ENCODE peak calls at places on chromosomes 4 and X, in seven cellular contexts. E is endodermal cell; B is BJ; P is heart right ventricle; O is endothelial cell of umbilical vein; W is Caco-2; Y is CD8-positive, alpha-beta T cell. S is an unnamed sample. For H3K36me3, the result is how much of the 10 kb centered on the place peaks cover.

GRCh38 chrX:119266364-119266995 is 30.4 kb downstream of the PGRMC1 start:
- DNase-seq in E (peak), B (no peak), Y (no peak), O (peak), P (peak), W (peak), S (peak)

GRCh38 chrX:49186125-49187027 is at the start of gene PRICKLE3:
- DNase-seq in O (peak), Y (peak), B (no peak), P (peak), E (peak), W (peak), S (peak)

GRCh38 chrX:9153299-9153698 is 119.4 kb upstream of the FAM9B start:
- DNase-seq in W (no peak), O (peak), B (no peak), E (no peak), P (no peak), Y (no peak), S (no peak)

GRCh38 chr4:8726344-8726851 is 133.8 kb downstream of the CPZ start:
- DNase-seq in Y (no peak), O (no peak), B (no peak), W (no peak), P (no peak), E (peak), S (peak)

GRCh38 chr4:40423735-40424134 is 88.6 kb downstream of the CHRNA9 start:
- DNase-seq in P (no peak), W (no peak), E (no peak), B (peak), O (no peak), Y (no peak), S (no peak)

GRCh38 chr4:8403173-8403753 is 37.3 kb downstream of the ACOX3 start:
- DNase-seq in O (peak), P (peak), Y (peak), B (no peak), E (peak), W (peak), S (peak)

GRCh38 chr4:30294295-30294694 is 425.9 kb upstream of the PCDH7 start:
- DNase-seq in E (no peak), O (no peak), Y (no peak), W (no peak), P (no peak), B (no peak), S (no peak)

GRCh38 chr4:153467154-153467896 is 1.2 kb downstream of the TMEM131L start:
- DNase-seq in O (peak), B (no peak), Y (no peak), W (peak), P (peak), E (peak), S (peak)

GRCh38 chr4:181308476-181309170 is 934.6 kb upstream of the TENM3 start:
- DNase-seq in E (no peak), B (no peak), Y (no peak), P (no peak), W (no peak), O (no peak), S (no peak)

GRCh38 chr4:72319596-72319995 is 249.4 kb downstream of the ADAMTS3 start:
- DNase-seq in W (no peak), O (peak), B (peak), P (no peak), E (no peak), Y (no peak), S (no peak)

GRCh38 chr4:88599298-88599697 is 7.0 kb downstream of the HERC3 start:
- DNase-seq in Y (no peak), B (no peak), O (peak), W (no peak), E (no peak), P (no peak), S (no peak)

GRCh38 chr4:68256284-68256683 is 10.8 kb upstream of the TMPRSS11B start:
- DNase-seq in B (no peak), E (peak), W (no peak), Y (no peak), P (no peak), O (no peak), S (no peak)

GRCh38 chr4:119498520-119498919 is 130.1 kb downstream of the PDE5A start:
- DNase-seq in E (peak), B (no peak), O (peak), P (peak), W (no peak), Y (no peak), S (no peak)

GRCh38 chrX:57134702-57135101 is 2.5 kb downstream of the SPIN2A start:
- DNase-seq in P (no peak), O (no peak), W (no peak), B (no peak), Y (no peak), E (no peak), S (no peak)

GRCh38 chr4:74181225-74181624 is 23.3 kb downstream of the MTHFD2L start:
- DNase-seq in O (no peak), E (no peak), W (no peak), B (no peak), P (no peak), Y (no peak), S (no peak)

GRCh38 chr4:128220286-128221235 is 67.1 kb downstream of the PGRMC2 start:
- DNase-seq in E (no peak), Y (no peak), P (no peak), W (no peak), B (no peak), O (peak), S (peak)

GRCh38 chr4:186554485-186554884 is 882 bp downstream of the MTNR1A start:
- DNase-seq in E (peak), B (no peak), O (no peak), W (no peak), Y (no peak), P (no peak), S (peak)

GRCh38 chr4:83454626-83455025 is 997 bp downstream of the HELQ start:
- DNase-seq in Y (no peak), O (no peak), W (no peak), P (no peak), E (no peak), B (no peak), S (no peak)

GRCh38 chrX:124023838-124024238 is 62.3 kb downstream of the STAG2 start:
- DNase-seq in E (no peak), Y (no peak), P (no peak), W (no peak), O (no peak), B (no peak), S (no peak)

GRCh38 chrX:53088136-53088974 is 5.6 kb upstream of the KANTR start:
- DNase-seq in B (no peak), E (peak), Y (peak), O (peak), W (no peak), P (peak), S (peak)

GRCh38 chr4:184348311-184349233 is 125.8 kb downstream of the IRF2 start:
- DNase-seq in P (no peak), E (peak), Y (no peak), B (no peak), W (peak), O (no peak), S (peak)

GRCh38 chrX:154401918-154402621 is 3.9 kb downstream of the RPL10 start:
- DNase-seq in E (peak), P (no peak), O (no peak), B (no peak), W (no peak), Y (no peak), S (no peak)

GRCh38 chrX:132216806-132217202 is 2.4 kb downstream of the RAP2C start:
- DNase-seq in B (no peak), W (no peak), E (no peak), P (no peak), Y (no peak), O (peak), S (peak)

GRCh38 chr4:94076498-94076897 is 131.2 kb upstream of the SMARCAD1 start:
- DNase-seq in Y (no peak), W (no peak), P (no peak), B (no peak), O (no peak), E (no peak), S (no peak)

DNA sequence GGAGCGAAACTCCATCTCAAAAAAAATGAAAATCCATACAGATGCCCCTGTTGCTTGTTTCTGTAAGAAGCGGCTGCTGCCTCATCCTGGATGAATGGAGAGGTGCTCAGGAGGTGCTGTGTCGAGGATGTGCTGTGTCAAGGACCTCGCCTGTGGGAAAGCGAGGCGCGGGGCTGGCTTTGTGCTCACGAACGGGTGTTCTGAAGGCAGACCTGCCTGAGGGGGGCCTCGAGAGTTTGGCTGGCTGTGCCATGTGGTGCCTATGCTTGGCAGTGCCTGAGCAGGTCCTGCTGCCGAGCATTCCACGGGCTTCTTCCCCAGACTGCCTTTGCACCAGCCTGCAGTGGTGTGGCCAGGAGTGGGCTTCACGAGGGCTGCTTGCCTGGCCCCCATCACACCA is 61.5 kb downstream of the NSD2 start:
- DNase-seq in P (no peak), E (no peak), Y (no peak), B (no peak), W (no peak), O (no peak), S (no peak)
- H3K36me3 ChIP-seq in P (under half), E (half or more), Y (under half), B (under half), W (under half), O (under half), S (under half)

GRCh38 chrX:65667157-65667502 is 324 bp upstream of the MSN start:
- DNase-seq in B (no peak), P (no peak), Y (no peak), E (no peak), W (no peak), O (no peak), S (no peak)
- H3K4me3 ChIP-seq in B (no peak), P (no peak), Y (no peak), E (no peak), W (no peak), O (no peak), S (no peak)

GRCh38 chr4:41896648-41897047 is 38.6 kb upstream of the TMEM33 start:
- DNase-seq in Y (no peak), B (no peak), W (no peak), O (no peak), E (no peak), P (no peak), S (no peak)
- H3K36me3 ChIP-seq in Y (under half), B (under half), W (under half), O (under half), E (under half), P (under half), S (under half)

GRCh38 chrX:71282514-71283408 is 674 bp upstream of the NONO start:
- DNase-seq in Y (no peak), P (no peak), B (peak), W (peak), E (no peak), O (no peak), S (peak)

GRCh38 chrX:71285929-71286328 is 2.5 kb downstream of the NONO start:
- DNase-seq in W (no peak), E (no peak), O (no peak), B (no peak), P (no peak), Y (no peak), S (no peak)

DNA sequence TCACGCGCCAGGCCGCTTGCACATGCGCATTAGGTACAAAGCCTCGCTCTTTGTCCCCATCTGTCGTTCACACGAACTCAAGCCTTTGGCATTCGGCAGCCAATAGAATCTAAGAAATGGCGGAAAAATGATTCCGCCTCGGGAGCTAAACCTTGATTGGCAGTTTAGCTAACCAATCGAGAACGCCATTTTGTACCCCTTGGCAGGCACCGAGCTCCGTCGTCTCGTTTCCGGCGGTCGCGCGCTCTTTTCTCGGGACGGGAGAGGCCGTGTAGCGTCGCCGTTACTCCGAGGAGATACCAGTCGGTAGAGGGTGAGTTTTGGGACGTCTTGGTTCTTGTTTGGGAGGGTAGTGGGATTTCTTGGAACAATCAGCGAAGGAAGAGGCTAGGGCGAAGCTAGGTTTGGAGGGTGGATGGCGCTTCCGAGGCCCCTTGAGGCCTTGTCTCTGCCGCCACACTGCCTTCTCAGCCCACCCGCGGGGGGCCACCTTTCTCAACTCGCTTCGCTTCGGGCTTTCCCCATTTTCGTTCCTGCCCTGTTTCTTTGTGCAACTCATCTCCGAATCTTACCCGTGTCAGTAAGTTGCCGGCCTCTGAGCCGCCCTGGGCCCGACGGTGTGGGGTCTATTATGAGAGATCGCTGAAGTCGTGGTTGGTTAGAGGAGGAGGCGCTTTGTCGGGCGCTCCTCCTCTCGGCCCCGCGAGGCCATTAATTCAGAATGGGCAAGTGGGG is at the start of gene NONO:
- DNase-seq in P (peak), W (peak), E (peak), Y (peak), O (peak), B (peak), S (peak)
- H3K4me3 ChIP-seq in P (peak), W (peak), E (peak), Y (peak), O (peak), B (peak), S (peak)